ENCODE peak calls at places on chromosomes 11 and 22, in ten cellular contexts. One of them, this sample, is unnamed.

GRCh38 chr22:36196254-36197064 is 5.2 kb downstream of the APOL4 start:
- DNase-seq in HS-27A: no peak
- DNase-seq in NAMALWA: no peak
- DNase-seq in vagina: peak
- DNase-seq in Calu3: no peak
- DNase-seq in GF-D8: no peak
- DNase-seq in tibial nerve: no peak
- DNase-seq in NCI-H1436 treated with DMSO at 0.1 percent for 48 hours: no peak
- DNase-seq in DMS79 treated with DMSO at 0.1 percent for 48 hours: no peak
- DNase-seq in cerebellar cortex: no peak
- DNase-seq in this sample: no peak

GRCh38 chr11:5767056-5767455 is 13.0 kb downstream of the OR52N4 start:
- DNase-seq in HS-27A: peak
- DNase-seq in NAMALWA: no peak
- DNase-seq in vagina: no peak
- DNase-seq in Calu3: no peak
- DNase-seq in GF-D8: no peak
- DNase-seq in tibial nerve: no peak
- DNase-seq in NCI-H1436 treated with DMSO at 0.1 percent for 48 hours: no peak
- DNase-seq in DMS79 treated with DMSO at 0.1 percent for 48 hours: no peak
- DNase-seq in cerebellar cortex: no peak
- DNase-seq in this sample: no peak

GRCh38 chr11:102177974-102178631 is 67.9 kb downstream of the YAP1 start:
- DNase-seq in HS-27A: peak
- DNase-seq in NAMALWA: no peak
- DNase-seq in vagina: no peak
- DNase-seq in Calu3: peak
- DNase-seq in GF-D8: peak
- DNase-seq in tibial nerve: no peak
- DNase-seq in NCI-H1436 treated with DMSO at 0.1 percent for 48 hours: no peak
- DNase-seq in DMS79 treated with DMSO at 0.1 percent for 48 hours: no peak
- DNase-seq in cerebellar cortex: no peak
- DNase-seq in this sample: no peak

GRCh38 chr11:80502511-80502910 is 1061.7 kb upstream of the TENM4 start:
- DNase-seq in HS-27A: no peak
- DNase-seq in NAMALWA: no peak
- DNase-seq in vagina: no peak
- DNase-seq in Calu3: no peak
- DNase-seq in GF-D8: no peak
- DNase-seq in tibial nerve: no peak
- DNase-seq in NCI-H1436 treated with DMSO at 0.1 percent for 48 hours: no peak
- DNase-seq in DMS79 treated with DMSO at 0.1 percent for 48 hours: no peak
- DNase-seq in cerebellar cortex: no peak
- DNase-seq in this sample: no peak

GRCh38 chr22:27224485-27225364 is 567.3 kb downstream of the MIAT start:
- DNase-seq in HS-27A: no peak
- DNase-seq in NAMALWA: no peak
- DNase-seq in vagina: no peak
- DNase-seq in Calu3: no peak
- DNase-seq in GF-D8: no peak
- DNase-seq in tibial nerve: no peak
- DNase-seq in NCI-H1436 treated with DMSO at 0.1 percent for 48 hours: no peak
- DNase-seq in DMS79 treated with DMSO at 0.1 percent for 48 hours: no peak
- DNase-seq in cerebellar cortex: no peak
- DNase-seq in this sample: no peak

GRCh38 chr11:70112017-70112434 is 33.9 kb downstream of the ANO1 start:
- DNase-seq in HS-27A: no peak
- DNase-seq in NAMALWA: no peak
- DNase-seq in vagina: no peak
- DNase-seq in Calu3: no peak
- DNase-seq in GF-D8: no peak
- DNase-seq in tibial nerve: no peak
- DNase-seq in NCI-H1436 treated with DMSO at 0.1 percent for 48 hours: no peak
- DNase-seq in DMS79 treated with DMSO at 0.1 percent for 48 hours: no peak
- DNase-seq in cerebellar cortex: no peak
- DNase-seq in this sample: no peak

GRCh38 chr11:58898106-58898505 is 41.2 kb upstream of the GLYATL1 start:
- DNase-seq in HS-27A: no peak
- DNase-seq in NAMALWA: peak
- DNase-seq in vagina: no peak
- DNase-seq in Calu3: no peak
- DNase-seq in GF-D8: no peak
- DNase-seq in tibial nerve: no peak
- DNase-seq in NCI-H1436 treated with DMSO at 0.1 percent for 48 hours: no peak
- DNase-seq in DMS79 treated with DMSO at 0.1 percent for 48 hours: no peak
- DNase-seq in cerebellar cortex: no peak
- DNase-seq in this sample: no peak

GRCh38 chr22:19178065-19178658 is 374 bp downstream of the SLC25A1 start:
- DNase-seq in HS-27A: no peak
- DNase-seq in NAMALWA: peak
- DNase-seq in vagina: no peak
- DNase-seq in Calu3: peak
- DNase-seq in GF-D8: no peak
- DNase-seq in tibial nerve: no peak
- DNase-seq in NCI-H1436 treated with DMSO at 0.1 percent for 48 hours: no peak
- DNase-seq in DMS79 treated with DMSO at 0.1 percent for 48 hours: no peak
- DNase-seq in cerebellar cortex: no peak
- DNase-seq in this sample: peak

GRCh38 chr22:43897751-43898261 is 6.0 kb upstream of the PNPLA5 start:
- DNase-seq in HS-27A: no peak
- DNase-seq in NAMALWA: no peak
- DNase-seq in vagina: no peak
- DNase-seq in Calu3: peak
- DNase-seq in GF-D8: no peak
- DNase-seq in tibial nerve: no peak
- DNase-seq in NCI-H1436 treated with DMSO at 0.1 percent for 48 hours: no peak
- DNase-seq in DMS79 treated with DMSO at 0.1 percent for 48 hours: no peak
- DNase-seq in cerebellar cortex: no peak
- DNase-seq in this sample: no peak

GRCh38 chr11:66884443-66884842 is 27.6 kb downstream of the LRFN4 start:
- DNase-seq in HS-27A: no peak
- DNase-seq in NAMALWA: no peak
- DNase-seq in vagina: no peak
- DNase-seq in Calu3: no peak
- DNase-seq in GF-D8: no peak
- DNase-seq in tibial nerve: no peak
- DNase-seq in NCI-H1436 treated with DMSO at 0.1 percent for 48 hours: no peak
- DNase-seq in DMS79 treated with DMSO at 0.1 percent for 48 hours: no peak
- DNase-seq in cerebellar cortex: no peak
- DNase-seq in this sample: no peak

GRCh38 chr11:13487661-13488030 is 8.2 kb downstream of the PTH start:
- DNase-seq in HS-27A: no peak
- DNase-seq in NAMALWA: peak
- DNase-seq in vagina: no peak
- DNase-seq in Calu3: peak
- DNase-seq in GF-D8: no peak
- DNase-seq in tibial nerve: no peak
- DNase-seq in NCI-H1436 treated with DMSO at 0.1 percent for 48 hours: no peak
- DNase-seq in DMS79 treated with DMSO at 0.1 percent for 48 hours: no peak
- DNase-seq in cerebellar cortex: no peak
- DNase-seq in this sample: no peak

GRCh38 chr11:35106595-35106994 is 32.4 kb upstream of the CD44 start:
- DNase-seq in HS-27A: no peak
- DNase-seq in NAMALWA: no peak
- DNase-seq in vagina: no peak
- DNase-seq in Calu3: no peak
- DNase-seq in GF-D8: no peak
- DNase-seq in tibial nerve: no peak
- DNase-seq in NCI-H1436 treated with DMSO at 0.1 percent for 48 hours: no peak
- DNase-seq in DMS79 treated with DMSO at 0.1 percent for 48 hours: no peak
- DNase-seq in cerebellar cortex: no peak
- DNase-seq in this sample: no peak

GRCh38 chr11:120709808-120710207 is 198.3 kb downstream of the GRIK4 start:
- DNase-seq in HS-27A: no peak
- DNase-seq in NAMALWA: no peak
- DNase-seq in vagina: peak
- DNase-seq in Calu3: no peak
- DNase-seq in GF-D8: no peak
- DNase-seq in tibial nerve: no peak
- DNase-seq in NCI-H1436 treated with DMSO at 0.1 percent for 48 hours: no peak
- DNase-seq in DMS79 treated with DMSO at 0.1 percent for 48 hours: no peak
- DNase-seq in cerebellar cortex: no peak
- DNase-seq in this sample: no peak

GRCh38 chr11:104570088-104570701 is 328.1 kb downstream of the CASP12 start:
- DNase-seq in HS-27A: peak
- DNase-seq in NAMALWA: no peak
- DNase-seq in vagina: no peak
- DNase-seq in Calu3: no peak
- DNase-seq in GF-D8: no peak
- DNase-seq in tibial nerve: no peak
- DNase-seq in NCI-H1436 treated with DMSO at 0.1 percent for 48 hours: no peak
- DNase-seq in DMS79 treated with DMSO at 0.1 percent for 48 hours: no peak
- DNase-seq in cerebellar cortex: no peak
- DNase-seq in this sample: no peak

GRCh38 chr22:39661842-39662676 is 91.5 kb downstream of the CACNA1I start:
- DNase-seq in HS-27A: no peak
- DNase-seq in NAMALWA: no peak
- DNase-seq in vagina: no peak
- DNase-seq in Calu3: peak
- DNase-seq in GF-D8: no peak
- DNase-seq in tibial nerve: no peak
- DNase-seq in NCI-H1436 treated with DMSO at 0.1 percent for 48 hours: no peak
- DNase-seq in DMS79 treated with DMSO at 0.1 percent for 48 hours: no peak
- DNase-seq in cerebellar cortex: no peak
- DNase-seq in this sample: peak

GRCh38 chr11:63915961-63916836 is 765 bp downstream of the RCOR2 start:
- DNase-seq in HS-27A: no peak
- DNase-seq in NAMALWA: no peak
- DNase-seq in vagina: no peak
- DNase-seq in Calu3: peak
- DNase-seq in GF-D8: no peak
- DNase-seq in tibial nerve: no peak
- DNase-seq in NCI-H1436 treated with DMSO at 0.1 percent for 48 hours: no peak
- DNase-seq in DMS79 treated with DMSO at 0.1 percent for 48 hours: peak
- DNase-seq in cerebellar cortex: peak
- DNase-seq in this sample: peak

GRCh38 chr11:81749245-81749644 is 984.4 kb downstream of the FAM181B start:
- DNase-seq in HS-27A: no peak
- DNase-seq in NAMALWA: no peak
- DNase-seq in vagina: no peak
- DNase-seq in Calu3: no peak
- DNase-seq in GF-D8: no peak
- DNase-seq in tibial nerve: no peak
- DNase-seq in NCI-H1436 treated with DMSO at 0.1 percent for 48 hours: no peak
- DNase-seq in DMS79 treated with DMSO at 0.1 percent for 48 hours: no peak
- DNase-seq in cerebellar cortex: no peak
- DNase-seq in this sample: no peak

GRCh38 chr11:120431633-120432032 is 79.9 kb upstream of the GRIK4 start:
- DNase-seq in HS-27A: no peak
- DNase-seq in NAMALWA: peak
- DNase-seq in vagina: no peak
- DNase-seq in Calu3: no peak
- DNase-seq in GF-D8: no peak
- DNase-seq in tibial nerve: no peak
- DNase-seq in NCI-H1436 treated with DMSO at 0.1 percent for 48 hours: no peak
- DNase-seq in DMS79 treated with DMSO at 0.1 percent for 48 hours: no peak
- DNase-seq in cerebellar cortex: no peak
- DNase-seq in this sample: no peak

GRCh38 chr11:35639591-35640179 is 21.4 kb downstream of the FJX1 start:
- DNase-seq in HS-27A: no peak
- DNase-seq in NAMALWA: no peak
- DNase-seq in vagina: no peak
- DNase-seq in Calu3: no peak
- DNase-seq in GF-D8: no peak
- DNase-seq in tibial nerve: no peak
- DNase-seq in NCI-H1436 treated with DMSO at 0.1 percent for 48 hours: no peak
- DNase-seq in DMS79 treated with DMSO at 0.1 percent for 48 hours: no peak
- DNase-seq in cerebellar cortex: no peak
- DNase-seq in this sample: no peak

GRCh38 chr11:66154109-66154508 is 84.0 kb downstream of the PACS1 start:
- DNase-seq in HS-27A: no peak
- DNase-seq in NAMALWA: no peak
- DNase-seq in vagina: no peak
- DNase-seq in Calu3: no peak
- DNase-seq in GF-D8: no peak
- DNase-seq in tibial nerve: no peak
- DNase-seq in NCI-H1436 treated with DMSO at 0.1 percent for 48 hours: no peak
- DNase-seq in DMS79 treated with DMSO at 0.1 percent for 48 hours: no peak
- DNase-seq in cerebellar cortex: no peak
- DNase-seq in this sample: no peak

GRCh38 chr11:12114487-12115033 is 4.2 kb downstream of the MICAL2 start:
- DNase-seq in HS-27A: no peak
- DNase-seq in NAMALWA: no peak
- DNase-seq in vagina: no peak
- DNase-seq in Calu3: no peak
- DNase-seq in GF-D8: no peak
- DNase-seq in tibial nerve: no peak
- DNase-seq in NCI-H1436 treated with DMSO at 0.1 percent for 48 hours: no peak
- DNase-seq in DMS79 treated with DMSO at 0.1 percent for 48 hours: no peak
- DNase-seq in cerebellar cortex: peak
- DNase-seq in this sample: no peak

GRCh38 chr11:70176940-70177689 is 26.0 kb upstream of the FADD start:
- DNase-seq in HS-27A: no peak
- DNase-seq in NAMALWA: peak
- DNase-seq in vagina: no peak
- DNase-seq in Calu3: peak
- DNase-seq in GF-D8: no peak
- DNase-seq in tibial nerve: no peak
- DNase-seq in NCI-H1436 treated with DMSO at 0.1 percent for 48 hours: no peak
- DNase-seq in DMS79 treated with DMSO at 0.1 percent for 48 hours: no peak
- DNase-seq in cerebellar cortex: peak
- DNase-seq in this sample: peak

GRCh38 chr22:28989484-28989883 is 72.1 kb downstream of the C22orf31 start:
- DNase-seq in HS-27A: no peak
- DNase-seq in NAMALWA: no peak
- DNase-seq in vagina: no peak
- DNase-seq in Calu3: no peak
- DNase-seq in GF-D8: no peak
- DNase-seq in tibial nerve: no peak
- DNase-seq in NCI-H1436 treated with DMSO at 0.1 percent for 48 hours: no peak
- DNase-seq in DMS79 treated with DMSO at 0.1 percent for 48 hours: no peak
- DNase-seq in cerebellar cortex: no peak
- DNase-seq in this sample: no peak

GRCh38 chr22:19713228-19713627 is 1.1 kb upstream of the SEPTIN5 start:
- DNase-seq in HS-27A: no peak
- DNase-seq in NAMALWA: no peak
- DNase-seq in vagina: no peak
- DNase-seq in Calu3: no peak
- DNase-seq in GF-D8: no peak
- DNase-seq in tibial nerve: no peak
- DNase-seq in NCI-H1436 treated with DMSO at 0.1 percent for 48 hours: no peak
- DNase-seq in DMS79 treated with DMSO at 0.1 percent for 48 hours: no peak
- DNase-seq in cerebellar cortex: no peak
- DNase-seq in this sample: peak

GRCh38 chr11:34209809-34210208 is 104.4 kb downstream of the NAT10 start:
- DNase-seq in HS-27A: no peak
- DNase-seq in NAMALWA: no peak
- DNase-seq in vagina: no peak
- DNase-seq in Calu3: no peak
- DNase-seq in GF-D8: no peak
- DNase-seq in tibial nerve: no peak
- DNase-seq in NCI-H1436 treated with DMSO at 0.1 percent for 48 hours: no peak
- DNase-seq in DMS79 treated with DMSO at 0.1 percent for 48 hours: no peak
- DNase-seq in cerebellar cortex: no peak
- DNase-seq in this sample: no peak

GRCh38 chr11:12716816-12717215 is 42.6 kb downstream of the TEAD1 start:
- DNase-seq in HS-27A: no peak
- DNase-seq in NAMALWA: no peak
- DNase-seq in vagina: no peak
- DNase-seq in Calu3: no peak
- DNase-seq in GF-D8: no peak
- DNase-seq in tibial nerve: no peak
- DNase-seq in NCI-H1436 treated with DMSO at 0.1 percent for 48 hours: no peak
- DNase-seq in DMS79 treated with DMSO at 0.1 percent for 48 hours: no peak
- DNase-seq in cerebellar cortex: no peak
- DNase-seq in this sample: no peak

GRCh38 chr11:75338516-75339218 is 12.8 kb downstream of the ARRB1 start:
- DNase-seq in HS-27A: no peak
- DNase-seq in NAMALWA: no peak
- DNase-seq in vagina: no peak
- DNase-seq in Calu3: no peak
- DNase-seq in GF-D8: no peak
- DNase-seq in tibial nerve: no peak
- DNase-seq in NCI-H1436 treated with DMSO at 0.1 percent for 48 hours: no peak
- DNase-seq in DMS79 treated with DMSO at 0.1 percent for 48 hours: no peak
- DNase-seq in cerebellar cortex: no peak
- DNase-seq in this sample: no peak

GRCh38 chr11:76752321-76753175 is 30.6 kb upstream of the TSKU start:
- DNase-seq in HS-27A: no peak
- DNase-seq in NAMALWA: no peak
- DNase-seq in vagina: no peak
- DNase-seq in Calu3: peak
- DNase-seq in GF-D8: no peak
- DNase-seq in tibial nerve: peak
- DNase-seq in NCI-H1436 treated with DMSO at 0.1 percent for 48 hours: no peak
- DNase-seq in DMS79 treated with DMSO at 0.1 percent for 48 hours: no peak
- DNase-seq in cerebellar cortex: no peak
- DNase-seq in this sample: peak